ENCODE peak calls at places on chromosomes 6 and 20, in eight cellular contexts. P is mammary epithelial cell, N is endodermal cell, I is neural progenitor cell, H is astrocyte, R is colonic mucosa, J is GM12878, C is IMR-90. Z is an unnamed sample.

GRCh38 chr6:35497571-35498406 is 910 bp upstream of the TEAD3 start:
- DNase-seq in C (peak; percentile 75), I (peak; percentile 67), R (peak; percentile 56), H (peak; percentile 57), N (peak; percentile 86), P (peak; percentile 58), J (no peak), Z (peak; percentile 95)

GRCh38 chr6:40950986-40951730 is 87.9 kb downstream of the UNC5CL start:
- DNase-seq in H (peak; percentile 71), I (no peak), J (no peak), N (peak; percentile 79), C (peak; percentile 41), R (no peak), P (peak; percentile 76), Z (no peak)

GRCh38 chr6:6749791-6750434 is 161.4 kb downstream of the LY86 start:
- DNase-seq in R (peak; percentile 73), P (peak; percentile 43), J (no peak), C (peak; percentile 97), N (peak; percentile 85), H (peak; percentile 88), I (peak; percentile 49), Z (peak; percentile 90)

GRCh38 chr20:58839474-58839874 is 11.2 kb downstream of the GNAS-AS1 start:
- DNase-seq in R (no peak), C (peak; percentile 24), N (peak; percentile 84), I (peak; percentile 77), P (peak; percentile 16), J (no peak), H (no peak), Z (peak; percentile 68)

GRCh38 chr6:11174245-11174616 is 58.2 kb downstream of the NEDD9 start:
- DNase-seq in C (no peak), N (no peak), P (no peak), J (no peak), R (peak; percentile 48), H (no peak), I (no peak), Z (no peak)

GRCh38 chr6:36777806-36778205 is 61.4 kb downstream of the CPNE5 start:
- DNase-seq in J (no peak), R (no peak), H (no peak), C (no peak), N (no peak), P (no peak), I (peak; percentile 52), Z (no peak)

GRCh38 chr6:168275168-168275567 is 44.4 kb downstream of the DACT2 start:
- DNase-seq in H (no peak), N (no peak), C (no peak), R (no peak), I (no peak), J (no peak), P (no peak), Z (no peak)

GRCh38 chr6:34305982-34306702 is 57.3 kb upstream of the SMIM29 start:
- DNase-seq in H (peak; percentile 64), I (no peak), P (no peak), J (no peak), N (no peak), R (no peak), C (peak; percentile 22), Z (no peak)

GRCh38 chr20:41175201-41175651 is 37.9 kb downstream of the PLCG1 start:
- DNase-seq in J (no peak), H (no peak), N (peak; percentile 27), C (no peak), P (no peak), R (no peak), I (no peak), Z (no peak)

GRCh38 chr6:105051941-105052471 is 95.1 kb downstream of the LIN28B start:
- DNase-seq in N (no peak), I (no peak), R (no peak), P (no peak), H (no peak), C (peak; percentile 10), J (no peak), Z (no peak)

GRCh38 chr6:89239338-89239737 is 22.2 kb upstream of the GABRR1 start:
- DNase-seq in I (no peak), J (no peak), C (no peak), R (no peak), N (peak; percentile 78), H (no peak), P (no peak), Z (no peak)

GRCh38 chr6:52087498-52087999 is at the start of gene PKHD1:
- DNase-seq in N (peak; percentile 52), I (peak; percentile 27), H (no peak), P (peak; percentile 43), J (no peak), C (peak; percentile 13), R (peak; percentile 55), Z (no peak)

GRCh38 chr6:134911532-134911931 is 38.4 kb downstream of the ALDH8A1 start:
- DNase-seq in C (peak; percentile 88), I (no peak), J (no peak), P (peak; percentile 96), N (no peak), R (no peak), H (peak; percentile 92), Z (no peak)

GRCh38 chr20:61968036-61968810 is 97.5 kb downstream of the TAF4 start:
- DNase-seq in I (no peak), R (no peak), N (no peak), J (no peak), C (no peak), P (no peak), H (no peak), Z (no peak)

GRCh38 chr20:63750807-63751470 is 11.4 kb downstream of the SLC2A4RG start:
- DNase-seq in I (no peak), J (no peak), R (no peak), C (no peak), N (peak; percentile 67), H (no peak), P (no peak), Z (peak; percentile 75)

GRCh38 chr20:17155401-17155800 is 71.4 kb upstream of the PCSK2 start:
- DNase-seq in P (no peak), I (no peak), H (no peak), R (no peak), J (no peak), N (no peak), C (no peak), Z (no peak)

GRCh38 chr20:37911838-37912273 is 8.9 kb downstream of the VSTM2L start:
- DNase-seq in H (peak; percentile 23), C (peak; percentile 4), P (peak; percentile 56), J (no peak), N (peak; percentile 89), R (peak; percentile 38), I (peak; percentile 85), Z (no peak)

GRCh38 chr6:166650047-166650446 is 23.0 kb upstream of the RPS6KA2 start:
- DNase-seq in P (no peak), H (no peak), N (no peak), J (no peak), I (peak; percentile 40), R (no peak), C (no peak), Z (no peak)

DNA sequence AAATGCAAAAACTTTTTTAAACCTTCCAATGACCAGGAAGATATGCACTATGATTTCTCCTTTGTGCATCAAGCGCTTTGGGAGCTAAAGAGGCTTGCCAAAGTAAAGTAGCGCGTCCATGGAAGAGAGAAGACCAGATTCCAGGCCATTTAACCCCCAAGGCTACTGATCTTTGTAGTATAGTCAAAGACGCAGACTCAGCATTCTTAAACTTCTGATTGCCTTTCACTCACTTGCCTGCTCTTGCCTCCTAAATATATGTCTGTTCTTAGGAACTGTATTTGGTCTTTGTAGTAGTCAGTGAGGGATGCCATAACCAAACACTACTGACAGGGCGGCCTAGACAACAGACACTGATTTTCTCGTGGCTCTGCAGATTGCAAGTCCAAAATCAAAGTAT is 426.4 kb downstream of the PRKN start:
- DNase-seq in P (no peak), I (no peak), C (no peak), H (no peak), N (no peak), R (no peak), J (no peak), Z (no peak)
- H3K4me1 ChIP-seq in P (no peaks in the 10 kb centered on the region), I (no peaks in the 10 kb centered on the region), C (no peaks in the 10 kb centered on the region), H (no peaks in the 10 kb centered on the region), N (no peaks in the 10 kb centered on the region), R (no peaks in the 10 kb centered on the region), J (no peaks in the 10 kb centered on the region), Z (no peaks in the 10 kb centered on the region)

DNA sequence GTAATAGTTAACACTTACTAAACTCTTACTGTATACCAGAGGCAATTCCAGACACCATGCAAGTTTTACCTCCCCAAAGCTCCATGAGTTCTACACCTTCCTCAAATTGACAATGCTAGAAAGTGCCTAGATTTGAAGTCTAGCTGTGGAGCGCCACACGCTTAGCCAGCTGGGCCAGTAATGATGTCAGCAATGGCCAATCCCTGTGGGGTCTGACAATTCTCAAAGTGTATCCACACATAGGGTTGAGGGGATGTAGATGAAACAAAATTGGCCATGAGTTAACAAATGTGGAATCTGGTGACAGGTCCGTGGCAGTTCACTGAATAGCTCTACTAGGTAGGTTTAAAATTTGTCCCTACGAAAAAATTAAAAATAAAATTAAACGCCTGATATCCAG is 1.3 kb downstream of the ZNF343 start:
- DNase-seq in N (no peak), H (no peak), I (no peak), R (no peak), P (no peak), C (peak; percentile 28), J (no peak), Z (no peak)
- H3K9ac ChIP-seq in N (no peak overlapping the region), H (no peak overlapping the region), I (no peak overlapping the region), R (no peak overlapping the region), P (no peak overlapping the region), C (peak overlapping the region; percentile 85), J (peak overlapping the region; percentile 92), Z (no peak overlapping the region)

DNA sequence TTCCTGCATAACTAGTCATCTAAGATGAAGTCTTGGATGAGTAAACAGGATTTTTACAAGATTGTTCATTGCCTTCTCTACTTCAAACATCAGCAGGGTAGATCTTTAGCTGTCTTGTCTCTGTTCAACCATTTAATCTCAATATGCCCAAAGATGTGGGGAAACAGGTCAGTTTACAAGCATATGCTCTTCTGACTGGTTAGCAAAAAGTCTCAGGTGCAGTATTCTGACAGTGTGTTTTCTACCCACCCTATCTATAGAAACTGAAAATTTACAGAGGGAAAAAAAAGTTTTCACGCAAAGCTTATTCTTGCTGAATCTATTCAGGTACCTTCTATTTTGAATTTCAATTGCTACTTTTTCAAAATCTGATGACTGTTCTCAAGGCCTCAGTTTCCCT is 29.0 kb downstream of the MAP3K5 start:
- DNase-seq in J (no peak), P (no peak), H (no peak), C (no peak), I (no peak), R (no peak), N (no peak), Z (no peak)
- H3K27ac ChIP-seq in J (peak overlapping the region; percentile 97), P (no peak overlapping the region), H (no peak overlapping the region), C (no peak overlapping the region), I (no peak overlapping the region), R (no peak overlapping the region), N (no peak overlapping the region), Z (no peak overlapping the region)

DNA sequence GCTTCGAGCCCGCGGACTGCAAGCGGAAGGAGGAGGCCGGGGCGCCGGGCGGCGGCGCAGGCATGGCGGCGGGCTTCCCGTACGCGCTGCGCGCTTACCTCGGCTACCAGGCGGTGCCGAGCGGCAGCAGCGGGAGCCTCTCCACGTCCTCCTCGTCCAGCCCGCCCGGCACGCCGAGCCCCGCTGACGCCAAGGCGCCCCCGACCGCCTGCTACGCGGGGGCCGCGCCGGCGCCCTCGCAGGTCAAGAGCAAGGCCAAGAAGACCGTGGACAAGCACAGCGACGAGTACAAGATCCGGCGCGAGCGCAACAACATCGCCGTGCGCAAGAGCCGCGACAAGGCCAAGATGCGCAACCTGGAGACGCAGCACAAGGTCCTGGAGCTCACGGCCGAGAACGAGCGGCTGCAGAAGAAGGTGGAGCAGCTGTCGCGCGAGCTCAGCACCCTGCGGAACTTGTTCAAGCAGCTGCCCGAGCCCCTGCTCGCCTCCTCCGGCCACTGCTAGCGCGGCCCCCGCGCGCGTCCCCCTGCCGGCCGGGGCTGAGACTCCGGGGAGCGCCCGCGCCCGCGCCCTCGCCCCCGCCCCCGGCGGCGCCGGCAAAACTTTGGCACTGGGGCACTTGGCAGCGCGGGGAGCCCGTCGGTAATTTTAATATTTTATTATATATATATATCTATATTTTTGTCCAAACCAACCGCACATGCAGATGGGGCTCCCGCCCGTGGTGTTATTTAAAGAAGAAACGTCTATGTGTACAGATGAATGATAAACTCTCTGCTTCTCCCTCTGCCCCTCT is 1.1 kb downstream of the CEBPB start:
- DNase-seq in P (peak; percentile 46), I (peak; percentile 84), H (peak; percentile 46), N (peak; percentile 84), J (no peak), C (peak; percentile 28), R (peak; percentile 51), Z (peak; percentile 91)
- H3K4me1 ChIP-seq in P (peaks cover 18% of the 10 kb centered on the region), I (peaks cover 12% of the 10 kb centered on the region), H (peaks cover 27% of the 10 kb centered on the region), N (peaks cover 20% of the 10 kb centered on the region), J (peaks cover 7% of the 10 kb centered on the region), C (peaks cover 17% of the 10 kb centered on the region), R (no peaks in the 10 kb centered on the region), Z (peaks cover 11% of the 10 kb centered on the region)